ENCODE peak calls at places on chromosome 5, in four cellular contexts. One of them, this sample, is unnamed.

GRCh38 chr5:81817980-81818379 is 67.1 kb upstream of the SSBP2 start:
- DNase-seq in GM04504: no peak
- DNase-seq in aorta: no peak
- DNase-seq in brain microvascular endothelial cell: no peak
- DNase-seq in this sample: no peak

GRCh38 chr5:2759696-2760461 is 8.4 kb upstream of the IRX2 start:
- DNase-seq in GM04504: no peak
- DNase-seq in aorta: no peak
- DNase-seq in brain microvascular endothelial cell: no peak
- DNase-seq in this sample: no peak

GRCh38 chr5:74639538-74640449 is 734 bp downstream of the ENC1 start:
- DNase-seq in GM04504: no peak
- DNase-seq in aorta: peak
- DNase-seq in brain microvascular endothelial cell: no peak
- DNase-seq in this sample: peak

GRCh38 chr5:134525687-134526482 is 415 bp downstream of the JADE2 start:
- DNase-seq in GM04504: no peak
- DNase-seq in aorta: peak
- DNase-seq in brain microvascular endothelial cell: peak
- DNase-seq in this sample: peak

GRCh38 chr5:39713224-39713911 is 288.6 kb upstream of the DAB2 start:
- DNase-seq in GM04504: no peak
- DNase-seq in aorta: no peak
- DNase-seq in brain microvascular endothelial cell: no peak
- DNase-seq in this sample: no peak

GRCh38 chr5:14220642-14221041 is 77.5 kb downstream of the TRIO start:
- DNase-seq in GM04504: no peak
- DNase-seq in aorta: no peak
- DNase-seq in brain microvascular endothelial cell: no peak
- DNase-seq in this sample: no peak

GRCh38 chr5:56316302-56316994 is 83.3 kb upstream of the ANKRD55 start:
- DNase-seq in GM04504: no peak
- DNase-seq in aorta: no peak
- DNase-seq in brain microvascular endothelial cell: no peak
- DNase-seq in this sample: no peak

GRCh38 chr5:59609501-59610265 is 283.8 kb downstream of the PDE4D start:
- DNase-seq in GM04504: no peak
- DNase-seq in aorta: no peak
- DNase-seq in brain microvascular endothelial cell: no peak
- DNase-seq in this sample: no peak

GRCh38 chr5:154508114-154508513 is 30.1 kb upstream of the HAND1 start:
- DNase-seq in GM04504: no peak
- DNase-seq in aorta: no peak
- DNase-seq in brain microvascular endothelial cell: no peak
- DNase-seq in this sample: no peak

GRCh38 chr5:65478336-65478735 is 3.4 kb downstream of the ADAMTS6 start:
- DNase-seq in GM04504: no peak
- DNase-seq in aorta: no peak
- DNase-seq in brain microvascular endothelial cell: peak
- DNase-seq in this sample: no peak

GRCh38 chr5:83011990-83012389 is 65.2 kb downstream of the TMEM167A start:
- DNase-seq in GM04504: no peak
- DNase-seq in aorta: no peak
- DNase-seq in brain microvascular endothelial cell: no peak
- DNase-seq in this sample: no peak

GRCh38 chr5:125394661-125395280 is 648.3 kb upstream of the ZNF608 start:
- DNase-seq in GM04504: no peak
- DNase-seq in aorta: no peak
- DNase-seq in brain microvascular endothelial cell: no peak
- DNase-seq in this sample: no peak

GRCh38 chr5:127930311-127930710 is 153.3 kb upstream of the SLC12A2 start:
- DNase-seq in GM04504: no peak
- DNase-seq in aorta: no peak
- DNase-seq in brain microvascular endothelial cell: peak
- DNase-seq in this sample: no peak

GRCh38 chr5:154355141-154355611 is 90.6 kb upstream of the SAP30L start:
- DNase-seq in GM04504: no peak
- DNase-seq in aorta: peak
- DNase-seq in brain microvascular endothelial cell: no peak
- DNase-seq in this sample: peak

GRCh38 chr5:31581498-31582099 is 49.5 kb downstream of the C5orf22 start:
- DNase-seq in GM04504: peak
- DNase-seq in aorta: no peak
- DNase-seq in brain microvascular endothelial cell: no peak
- DNase-seq in this sample: peak

GRCh38 chr5:150734579-150735384 is 24.0 kb downstream of the DCTN4 start:
- DNase-seq in GM04504: no peak
- DNase-seq in aorta: peak
- DNase-seq in brain microvascular endothelial cell: no peak
- DNase-seq in this sample: peak

GRCh38 chr5:76547242-76547890 is 75.8 kb downstream of the F2RL2 start:
- DNase-seq in GM04504: no peak
- DNase-seq in aorta: no peak
- DNase-seq in brain microvascular endothelial cell: no peak
- DNase-seq in this sample: no peak

GRCh38 chr5:147911427-147911826 is 5.1 kb upstream of the C5orf46 start:
- DNase-seq in GM04504: no peak
- DNase-seq in aorta: peak
- DNase-seq in brain microvascular endothelial cell: no peak
- DNase-seq in this sample: no peak

GRCh38 chr5:36054646-36055045 is 12.0 kb downstream of the UGT3A2 start:
- DNase-seq in GM04504: peak
- DNase-seq in aorta: no peak
- DNase-seq in brain microvascular endothelial cell: no peak
- DNase-seq in this sample: no peak

GRCh38 chr5:2749514-2750025 is 1.9 kb downstream of the IRX2 start:
- DNase-seq in GM04504: no peak
- DNase-seq in aorta: no peak
- DNase-seq in brain microvascular endothelial cell: no peak
- DNase-seq in this sample: peak

GRCh38 chr5:56543431-56544385 is 271.6 kb upstream of the MAP3K1 start:
- DNase-seq in GM04504: no peak
- DNase-seq in aorta: no peak
- DNase-seq in brain microvascular endothelial cell: peak
- DNase-seq in this sample: no peak

GRCh38 chr5:143248822-143249579 is 154.5 kb downstream of the NR3C1 start:
- DNase-seq in GM04504: peak
- DNase-seq in aorta: no peak
- DNase-seq in brain microvascular endothelial cell: peak
- DNase-seq in this sample: no peak

GRCh38 chr5:168140256-168140655 is 151.2 kb upstream of the WWC1 start:
- DNase-seq in GM04504: no peak
- DNase-seq in aorta: no peak
- DNase-seq in brain microvascular endothelial cell: no peak
- DNase-seq in this sample: no peak